ENCODE peak calls at places on chromosomes 13 and 19, in seven cellular contexts. Z is lower lobe of right lung, P is Calu3, X is fibroblast of lung, K is GM12878, V is WTC11, D is neural crest cell. M is an unnamed sample.

GRCh38 chr13:102190930-102191329 is 210.9 kb downstream of the FGF14 start:
- DNase-seq in V (no peak), D (no peak), P (no peak), K (no peak), Z (no peak), X (no peak), M (no peak)

GRCh38 chr13:70905035-70905434 is 796.8 kb upstream of the KLHL1 start:
- DNase-seq in Z (no peak), V (no peak), X (peak), P (no peak), D (no peak), K (no peak), M (no peak)

GRCh38 chr13:110568649-110569048 is 7.1 kb upstream of the RAB20 start:
- DNase-seq in V (no peak), K (no peak), Z (no peak), X (no peak), D (no peak), P (no peak), M (no peak)

GRCh38 chr13:70424928-70425327 is 316.7 kb upstream of the KLHL1 start:
- DNase-seq in K (no peak), D (no peak), Z (no peak), X (no peak), V (no peak), P (no peak), M (no peak)

GRCh38 chr13:75416327-75417005 is 65.5 kb downstream of the TBC1D4 start:
- DNase-seq in D (no peak), X (no peak), V (no peak), Z (no peak), P (no peak), K (peak), M (no peak)

GRCh38 chr13:46575843-46576242 is 22.9 kb downstream of the LRCH1 start:
- DNase-seq in K (no peak), X (peak), P (no peak), D (no peak), V (no peak), Z (no peak), M (no peak)

GRCh38 chr13:109400192-109400591 is 386.2 kb downstream of the IRS2 start:
- DNase-seq in Z (peak), K (no peak), D (peak), X (peak), P (no peak), V (no peak), M (no peak)

GRCh38 chr19:567296-567900 is 5.0 kb upstream of the BSG start:
- DNase-seq in X (no peak), Z (peak), P (no peak), D (no peak), V (no peak), K (no peak), M (no peak)

GRCh38 chr13:99314640-99315176 is 7.5 kb upstream of the GPR183 start:
- DNase-seq in D (no peak), V (no peak), X (peak), P (no peak), K (no peak), Z (no peak), M (no peak)

GRCh38 chr13:21998279-21998678 is 327.4 kb downstream of the FGF9 start:
- DNase-seq in X (no peak), P (no peak), Z (no peak), D (no peak), K (no peak), V (no peak), M (peak)

GRCh38 chr19:30255783-30256509 is 116.2 kb upstream of the ZNF536 start:
- DNase-seq in X (no peak), P (no peak), K (no peak), Z (no peak), D (no peak), V (peak), M (peak)

GRCh38 chr19:5434970-5435641 is 20.1 kb upstream of the ZNRF4 start:
- DNase-seq in D (no peak), K (no peak), Z (no peak), P (no peak), V (no peak), X (peak), M (no peak)

GRCh38 chr19:33391631-33392249 is 18.2 kb downstream of the CEBPG start:
- DNase-seq in P (no peak), V (no peak), D (no peak), K (no peak), X (no peak), Z (no peak), M (no peak)

GRCh38 chr13:64993514-64994164 is 2236.5 kb downstream of the PCDH9 start:
- DNase-seq in K (peak), V (no peak), Z (no peak), P (no peak), D (no peak), X (no peak), M (no peak)

GRCh38 chr13:76035711-76036110 is 399.6 kb downstream of the LMO7 start:
- DNase-seq in P (no peak), K (no peak), Z (no peak), V (no peak), X (peak), D (no peak), M (no peak)

GRCh38 chr13:96053003-96053703 is at the start of gene UGGT2:
- DNase-seq in X (peak), Z (peak), V (peak), K (peak), D (peak), P (peak), M (peak)

GRCh38 chr19:34595683-34596082 is 81.3 kb downstream of the SCGB2B2 start:
- DNase-seq in Z (no peak), P (no peak), D (no peak), V (no peak), K (no peak), X (no peak), M (no peak)

GRCh38 chr19:1880611-1881392 is 4.5 kb downstream of the ABHD17A start:
- DNase-seq in V (no peak), D (no peak), K (no peak), X (no peak), P (no peak), Z (no peak), M (no peak)

GRCh38 chr19:13838071-13838942 is 38.6 kb upstream of the NANOS3 start:
- DNase-seq in P (no peak), K (no peak), V (no peak), X (no peak), Z (no peak), D (no peak), M (no peak)

GRCh38 chr19:19448238-19448544 is 42.7 kb downstream of the GATAD2A start:
- DNase-seq in V (no peak), P (no peak), D (no peak), X (no peak), K (no peak), Z (peak), M (no peak)

GRCh38 chr13:32165791-32166190 is 134.2 kb downstream of the FRY start:
- DNase-seq in P (no peak), D (no peak), K (no peak), V (no peak), Z (peak), X (no peak), M (no peak)

GRCh38 chr13:59700281-59700680 is 463.4 kb downstream of the DIAPH3 start:
- DNase-seq in X (peak), Z (no peak), V (no peak), D (no peak), P (no peak), K (no peak), M (no peak)

GRCh38 chr19:19711934-19712828 is 20.7 kb downstream of the ZNF14 start:
- DNase-seq in X (no peak), V (no peak), P (no peak), D (no peak), K (no peak), Z (no peak), M (no peak)

GRCh38 chr13:30355405-30355741 is 48.0 kb upstream of the KATNAL1 start:
- DNase-seq in Z (peak), P (no peak), V (peak), D (peak), X (no peak), K (no peak), M (peak)

GRCh38 chr19:16112778-16113177 is 1.1 kb downstream of the RAB8A start:
- DNase-seq in X (no peak), K (no peak), P (no peak), Z (no peak), V (no peak), D (no peak), M (no peak)

GRCh38 chr13:105991622-105992254 is 543.7 kb downstream of the EFNB2 start:
- DNase-seq in Z (no peak), V (no peak), K (no peak), P (peak), D (no peak), X (peak), M (no peak)

GRCh38 chr19:53172892-53173291 is 14.0 kb upstream of the ZNF347 start:
- DNase-seq in X (peak), V (no peak), K (no peak), D (no peak), Z (no peak), P (no peak), M (no peak)

GRCh38 chr13:48093588-48093987 is 1.3 kb downstream of the MED4 start:
- DNase-seq in Z (no peak), V (no peak), P (no peak), X (no peak), K (no peak), D (no peak), M (no peak)

GRCh38 chr13:42113478-42113877 is 65.0 kb downstream of the DGKH start:
- DNase-seq in V (no peak), Z (no peak), P (no peak), D (no peak), K (no peak), X (no peak), M (no peak)

GRCh38 chr13:108609353-108609752 is 20.1 kb upstream of the MYO16 start:
- DNase-seq in V (no peak), D (no peak), X (peak), K (no peak), Z (no peak), P (no peak), M (no peak)

GRCh38 chr19:14814982-14815381 is 20.0 kb downstream of the OR7A5 start:
- DNase-seq in Z (no peak), X (no peak), K (no peak), V (no peak), P (no peak), D (no peak), M (no peak)

GRCh38 chr13:19862511-19863313 is 737 bp downstream of the ZMYM5 start:
- DNase-seq in P (peak), D (peak), X (peak), K (no peak), V (peak), Z (peak), M (no peak)

GRCh38 chr13:68987585-68987984 is 1120.0 kb upstream of the ATXN8OS start:
- DNase-seq in X (no peak), K (no peak), V (no peak), Z (no peak), D (no peak), P (no peak), M (no peak)

GRCh38 chr13:94112227-94112626 is 367.3 kb downstream of the DCT start:
- DNase-seq in X (peak), K (no peak), D (no peak), V (no peak), P (no peak), Z (no peak), M (no peak)

GRCh38 chr19:858868-859843 is at the start of gene CFD:
- DNase-seq in V (peak), X (no peak), Z (peak), D (no peak), K (no peak), P (no peak), M (no peak)

GRCh38 chr13:80339841-80340642 is 884 bp downstream of the SPRY2 start:
- DNase-seq in K (no peak), D (peak), X (peak), V (peak), Z (peak), P (peak), M (peak)

DNA sequence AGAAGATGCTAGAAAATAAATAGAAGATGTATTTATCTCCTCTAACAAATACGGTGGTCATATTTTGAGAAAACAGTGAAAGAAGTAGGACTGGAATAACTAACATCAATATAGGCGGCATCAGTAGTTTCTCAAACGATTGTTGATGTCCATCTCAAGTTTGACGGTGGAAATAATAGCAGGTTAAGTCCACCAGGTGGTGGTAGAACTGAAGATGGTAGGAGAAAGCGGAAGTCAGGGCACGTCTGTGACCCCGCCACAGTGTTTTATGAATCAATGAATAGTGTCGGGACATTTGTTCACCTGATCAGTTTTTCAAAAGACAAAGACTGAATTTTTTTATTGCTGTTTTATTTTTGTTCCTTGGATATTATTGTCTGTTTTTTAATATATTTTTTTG is 706.4 kb upstream of the SLC10A2 start:
- DNase-seq in Z (no peak), K (no peak), D (no peak), X (no peak), P (no peak), V (peak), M (no peak)
- TF ChIP-seq CTCF in Z (no peak), K (no peak), D (peak), X (no peak), P (no peak), V (peak), M (peak)

GRCh38 chr19:44003461-44004134 is 841 bp downstream of the ZNF230 start:
- DNase-seq in V (no peak), P (peak), D (no peak), K (no peak), Z (peak), X (peak), M (peak)
- TF ChIP-seq CTCF in V (no peak), P (no peak), D (peak), K (peak), Z (no peak), X (no peak), M (no peak)

GRCh38 chr19:7762719-7763293 is at the start of gene CLEC4M:
- DNase-seq in V (no peak), P (no peak), Z (no peak), K (no peak), D (no peak), X (no peak), M (no peak)
- TF ChIP-seq CTCF in V (no peak), P (no peak), Z (no peak), K (no peak), D (no peak), X (no peak), M (no peak)

GRCh38 chr19:42323852-42324654 is 1.4 kb upstream of the MEGF8 start:
- DNase-seq in X (no peak), K (no peak), Z (no peak), D (no peak), P (peak), V (peak), M (peak)

GRCh38 chr19:42325308-42325895 is at the start of gene MEGF8:
- DNase-seq in X (peak), Z (peak), K (peak), P (peak), V (peak), D (peak), M (peak)

GRCh38 chr19:42323473-42323851 is 2.0 kb upstream of the MEGF8 start:
- DNase-seq in K (no peak), P (no peak), X (no peak), V (peak), D (no peak), Z (no peak), M (peak)

GRCh38 chr19:42325896-42326771 is 699 bp downstream of the MEGF8 start:
- DNase-seq in V (peak), P (peak), Z (no peak), X (no peak), D (peak), K (no peak), M (peak)

DNA sequence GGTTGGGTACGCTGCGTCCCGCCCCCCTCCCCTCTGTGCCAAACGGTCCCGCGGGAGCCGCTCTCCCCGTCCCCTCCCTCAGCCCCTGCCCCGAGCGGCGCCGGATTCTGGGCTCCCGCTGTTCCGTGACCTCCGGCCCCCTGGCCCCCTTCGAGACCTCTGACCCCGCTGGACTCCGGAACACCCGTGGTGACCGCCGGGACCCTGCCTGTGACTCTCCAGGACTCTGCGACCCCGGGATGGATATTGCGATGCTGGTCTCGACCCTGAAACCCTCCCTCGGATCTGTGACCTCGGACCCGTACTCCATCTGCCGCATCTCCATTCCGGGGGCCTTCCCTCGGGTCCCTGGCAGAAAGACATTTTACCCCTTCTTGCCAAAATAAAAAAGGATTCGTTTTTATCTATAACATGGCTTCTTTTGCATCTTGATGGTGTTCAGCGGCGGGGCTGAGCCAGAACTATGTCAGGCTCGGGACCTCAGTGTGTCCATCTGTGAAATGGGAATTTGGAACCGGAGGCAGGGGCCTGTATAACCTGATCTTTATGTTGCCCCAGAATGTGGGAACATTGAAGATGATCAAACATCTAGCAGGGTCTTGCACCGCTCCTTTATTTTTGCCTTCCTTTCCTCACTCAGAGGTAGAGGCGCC is 654 bp upstream of the MEGF8 start:
- DNase-seq in D (no peak), K (no peak), Z (no peak), P (no peak), X (no peak), V (peak), M (peak)
- TF ChIP-seq CTCF in D (no peak), K (no peak), Z (no peak), P (peak), X (peak), V (no peak), M (peak)

DNA sequence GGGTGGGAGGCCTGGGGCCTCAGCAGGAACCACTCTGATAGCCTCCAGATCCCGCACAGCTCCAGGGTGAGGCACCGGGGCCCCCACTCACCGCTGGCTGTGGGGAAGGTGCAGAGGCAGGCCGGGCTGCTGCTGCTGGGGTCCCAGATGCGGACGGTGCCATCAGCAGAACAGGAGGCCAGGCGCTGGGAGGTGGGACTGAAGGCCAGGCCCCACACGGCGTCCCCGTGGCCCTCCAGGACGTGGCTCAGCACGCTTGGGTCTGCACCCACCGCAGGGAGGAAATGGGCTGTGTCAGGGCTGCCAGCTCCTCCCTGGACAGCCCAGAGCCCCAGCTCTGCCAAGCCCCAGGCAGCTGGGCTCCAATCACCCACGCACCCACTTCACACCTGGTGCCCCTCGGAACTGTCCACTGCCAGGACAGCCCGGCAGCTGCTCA is 6.1 kb upstream of the PRKD2 start:
- DNase-seq in D (no peak), P (no peak), K (no peak), X (no peak), Z (no peak), V (no peak), M (no peak)
- TF ChIP-seq CTCF in D (no peak), P (no peak), K (no peak), X (no peak), Z (no peak), V (no peak), M (no peak)

M was measured in nephron progenitor cell.